ENCODE peak calls at places on chromosomes 3 and 15, in seven cellular contexts. One of them, this sample, is unnamed.

GRCh38 chr3:52851348-52851747 is 16.5 kb upstream of the MUSTN1 start:
- DNase-seq in WTC11: peak
- DNase-seq in WERI-Rb-1: peak
- DNase-seq in thoracic aorta: no peak
- DNase-seq in kidney epithelial cell: no peak
- DNase-seq in tibial artery: no peak
- DNase-seq in suprapubic skin: no peak
- DNase-seq in this sample: peak

GRCh38 chr3:32457971-32458471 is 44.6 kb downstream of the CMTM6 start:
- DNase-seq in WTC11: no peak
- DNase-seq in WERI-Rb-1: no peak
- DNase-seq in thoracic aorta: no peak
- DNase-seq in kidney epithelial cell: no peak
- DNase-seq in tibial artery: no peak
- DNase-seq in suprapubic skin: no peak
- DNase-seq in this sample: no peak

GRCh38 chr3:149417174-149417573 is 39.7 kb upstream of the TM4SF1 start:
- DNase-seq in WTC11: no peak
- DNase-seq in WERI-Rb-1: no peak
- DNase-seq in thoracic aorta: no peak
- DNase-seq in kidney epithelial cell: no peak
- DNase-seq in tibial artery: no peak
- DNase-seq in suprapubic skin: no peak
- DNase-seq in this sample: no peak

GRCh38 chr15:82312611-82313349 is 36.5 kb downstream of the GOLGA6L10 start:
- DNase-seq in WTC11: no peak
- DNase-seq in WERI-Rb-1: peak
- DNase-seq in thoracic aorta: no peak
- DNase-seq in kidney epithelial cell: no peak
- DNase-seq in tibial artery: peak
- DNase-seq in suprapubic skin: peak
- DNase-seq in this sample: no peak

GRCh38 chr3:119518026-119518425 is 19.7 kb downstream of the TIMMDC1 start:
- DNase-seq in WTC11: no peak
- DNase-seq in WERI-Rb-1: no peak
- DNase-seq in thoracic aorta: no peak
- DNase-seq in kidney epithelial cell: no peak
- DNase-seq in tibial artery: no peak
- DNase-seq in suprapubic skin: no peak
- DNase-seq in this sample: no peak

GRCh38 chr3:58528629-58529028 is 8.4 kb downstream of the ACOX2 start:
- DNase-seq in WTC11: no peak
- DNase-seq in WERI-Rb-1: no peak
- DNase-seq in thoracic aorta: no peak
- DNase-seq in kidney epithelial cell: peak
- DNase-seq in tibial artery: no peak
- DNase-seq in suprapubic skin: no peak
- DNase-seq in this sample: no peak

GRCh38 chr3:8757551-8758518 is 11.6 kb downstream of the OXTR start:
- DNase-seq in WTC11: no peak
- DNase-seq in WERI-Rb-1: no peak
- DNase-seq in thoracic aorta: no peak
- DNase-seq in kidney epithelial cell: no peak
- DNase-seq in tibial artery: no peak
- DNase-seq in suprapubic skin: no peak
- DNase-seq in this sample: no peak

GRCh38 chr3:126358038-126358815 is 1.0 kb upstream of the KLF15 start:
- DNase-seq in WTC11: peak
- DNase-seq in WERI-Rb-1: peak
- DNase-seq in thoracic aorta: no peak
- DNase-seq in kidney epithelial cell: no peak
- DNase-seq in tibial artery: peak
- DNase-seq in suprapubic skin: no peak
- DNase-seq in this sample: no peak

GRCh38 chr3:135499426-135499825 is 466.1 kb upstream of the PPP2R3A start:
- DNase-seq in WTC11: no peak
- DNase-seq in WERI-Rb-1: no peak
- DNase-seq in thoracic aorta: no peak
- DNase-seq in kidney epithelial cell: no peak
- DNase-seq in tibial artery: no peak
- DNase-seq in suprapubic skin: no peak
- DNase-seq in this sample: no peak

GRCh38 chr15:43510230-43511011 is 7.0 kb upstream of the MAP1A start:
- DNase-seq in WTC11: peak
- DNase-seq in WERI-Rb-1: peak
- DNase-seq in thoracic aorta: peak
- DNase-seq in kidney epithelial cell: peak
- DNase-seq in tibial artery: peak
- DNase-seq in suprapubic skin: peak
- DNase-seq in this sample: peak
- TF ChIP-seq CTCF in WTC11: no peak
- TF ChIP-seq CTCF in WERI-Rb-1: peak
- TF ChIP-seq CTCF in thoracic aorta: peak
- TF ChIP-seq CTCF in kidney epithelial cell: peak
- TF ChIP-seq CTCF in tibial artery: peak
- TF ChIP-seq CTCF in suprapubic skin: peak
- TF ChIP-seq CTCF in this sample: peak

GRCh38 chr15:42274693-42274971 is 1.4 kb upstream of the TMEM87A start:
- DNase-seq in WTC11: no peak
- DNase-seq in WERI-Rb-1: no peak
- DNase-seq in thoracic aorta: no peak
- DNase-seq in kidney epithelial cell: no peak
- DNase-seq in tibial artery: no peak
- DNase-seq in suprapubic skin: no peak
- DNase-seq in this sample: no peak

GRCh38 chr15:42273900-42274692 is 863 bp upstream of the TMEM87A start:
- DNase-seq in WTC11: peak
- DNase-seq in WERI-Rb-1: no peak
- DNase-seq in thoracic aorta: peak
- DNase-seq in kidney epithelial cell: no peak
- DNase-seq in tibial artery: peak
- DNase-seq in suprapubic skin: peak
- DNase-seq in this sample: peak

GRCh38 chr15:42270996-42271395 is 2.0 kb upstream of the GANC start:
- DNase-seq in WTC11: no peak
- DNase-seq in WERI-Rb-1: no peak
- DNase-seq in thoracic aorta: no peak
- DNase-seq in kidney epithelial cell: no peak
- DNase-seq in tibial artery: no peak
- DNase-seq in suprapubic skin: no peak
- DNase-seq in this sample: no peak

GRCh38 chr15:42272768-42273098 is 268 bp upstream of the GANC start:
- DNase-seq in WTC11: no peak
- DNase-seq in WERI-Rb-1: no peak
- DNase-seq in thoracic aorta: no peak
- DNase-seq in kidney epithelial cell: no peak
- DNase-seq in tibial artery: no peak
- DNase-seq in suprapubic skin: no peak
- DNase-seq in this sample: no peak

GRCh38 chr15:42273099-42273899 is at the start of the genes GANC and TMEM87A:
- DNase-seq in WTC11: peak
- DNase-seq in WERI-Rb-1: peak
- DNase-seq in thoracic aorta: peak
- DNase-seq in kidney epithelial cell: peak
- DNase-seq in tibial artery: peak
- DNase-seq in suprapubic skin: peak
- DNase-seq in this sample: peak
- TF ChIP-seq CTCF in WTC11: no peak
- TF ChIP-seq CTCF in WERI-Rb-1: no peak
- TF ChIP-seq CTCF in thoracic aorta: no peak
- TF ChIP-seq CTCF in kidney epithelial cell: no peak
- TF ChIP-seq CTCF in tibial artery: no peak
- TF ChIP-seq CTCF in suprapubic skin: no peak
- TF ChIP-seq CTCF in this sample: no peak

GRCh38 chr3:69299344-69299743 is 86.5 kb downstream of the FRMD4B start:
- DNase-seq in WTC11: no peak
- DNase-seq in WERI-Rb-1: no peak
- DNase-seq in thoracic aorta: no peak
- DNase-seq in kidney epithelial cell: no peak
- DNase-seq in tibial artery: no peak
- DNase-seq in suprapubic skin: no peak
- DNase-seq in this sample: no peak
- TF ChIP-seq CTCF in WTC11: no peak
- TF ChIP-seq CTCF in WERI-Rb-1: no peak
- TF ChIP-seq CTCF in thoracic aorta: no peak
- TF ChIP-seq CTCF in kidney epithelial cell: no peak
- TF ChIP-seq CTCF in tibial artery: no peak
- TF ChIP-seq CTCF in suprapubic skin: no peak
- TF ChIP-seq CTCF in this sample: no peak

GRCh38 chr3:138328341-138328740 is 1.3 kb downstream of the NME9 start:
- DNase-seq in WTC11: no peak
- DNase-seq in WERI-Rb-1: no peak
- DNase-seq in thoracic aorta: no peak
- DNase-seq in kidney epithelial cell: no peak
- DNase-seq in tibial artery: no peak
- DNase-seq in suprapubic skin: no peak
- DNase-seq in this sample: no peak
- TF ChIP-seq CTCF in WTC11: no peak
- TF ChIP-seq CTCF in WERI-Rb-1: peak
- TF ChIP-seq CTCF in thoracic aorta: no peak
- TF ChIP-seq CTCF in kidney epithelial cell: no peak
- TF ChIP-seq CTCF in tibial artery: no peak
- TF ChIP-seq CTCF in suprapubic skin: no peak
- TF ChIP-seq CTCF in this sample: no peak

GRCh38 chr15:100663066-100663465 is 60.7 kb downstream of the ASB7 start:
- DNase-seq in WTC11: peak
- DNase-seq in WERI-Rb-1: peak
- DNase-seq in thoracic aorta: no peak
- DNase-seq in kidney epithelial cell: no peak
- DNase-seq in tibial artery: peak
- DNase-seq in suprapubic skin: no peak
- DNase-seq in this sample: peak
- TF ChIP-seq CTCF in WTC11: no peak
- TF ChIP-seq CTCF in WERI-Rb-1: peak
- TF ChIP-seq CTCF in thoracic aorta: no peak
- TF ChIP-seq CTCF in kidney epithelial cell: peak
- TF ChIP-seq CTCF in tibial artery: no peak
- TF ChIP-seq CTCF in suprapubic skin: no peak
- TF ChIP-seq CTCF in this sample: no peak

This sample was measured in endothelial cell.